ENCODE peak calls at places on chromosomes 5 and 9, in nine cellular contexts. Y, I, U, O, E, T, S, G and L are unnamed samples.

GRCh38 chr5:176187276-176188062 is 50.8 kb upstream of the SIMC1 start:
- DNase-seq in Y (no peak), I (no peak), U (no peak), O (no peak), E (no peak), T (no peak), S (no peak), G (no peak), L (no peak)

GRCh38 chr9:122325124-122325523 is 45.7 kb upstream of the PTGS1 start:
- DNase-seq in Y (peak), I (no peak), U (no peak), O (no peak), E (no peak), T (no peak), S (no peak), G (no peak), L (no peak)

GRCh38 chr5:145943674-145944121 is 7.3 kb downstream of the SH3RF2 start:
- DNase-seq in Y (peak), I (no peak), U (peak), O (no peak), E (no peak), T (peak), S (no peak), G (no peak), L (peak)

GRCh38 chr9:93612796-93613154 is 36.4 kb downstream of the PHF2 start:
- DNase-seq in Y (no peak), I (no peak), U (peak), O (no peak), E (no peak), T (no peak), S (no peak), G (no peak), L (no peak)

GRCh38 chr5:171736976-171737848 is 48.4 kb upstream of the SMIM23 start:
- DNase-seq in Y (no peak), I (no peak), U (no peak), O (no peak), E (no peak), T (no peak), S (peak), G (no peak), L (peak)

GRCh38 chr5:127599321-127599720 is 49.6 kb upstream of the CTXN3 start:
- DNase-seq in Y (no peak), I (no peak), U (no peak), O (no peak), E (no peak), T (no peak), S (no peak), G (no peak), L (no peak)

GRCh38 chr9:33133186-33133585 is 34.0 kb downstream of the B4GALT1 start:
- DNase-seq in Y (peak), I (no peak), U (peak), O (no peak), E (no peak), T (peak), S (no peak), G (no peak), L (peak)

GRCh38 chr5:179870403-179870903 is 11.8 kb upstream of the MRNIP start:
- DNase-seq in Y (no peak), I (no peak), U (peak), O (no peak), E (no peak), T (peak), S (no peak), G (no peak), L (peak)

GRCh38 chr9:18428621-18429020 is 45.3 kb upstream of the ADAMTSL1 start:
- DNase-seq in Y (no peak), I (no peak), U (no peak), O (no peak), E (no peak), T (no peak), S (no peak), G (no peak), L (peak)

GRCh38 chr5:141816598-141817399 is 61.4 kb downstream of the PCDH1 start:
- DNase-seq in Y (no peak), I (no peak), U (no peak), O (no peak), E (no peak), T (no peak), S (no peak), G (no peak), L (no peak)

GRCh38 chr9:121819511-121820231 is 168.2 kb downstream of the DAB2IP start:
- DNase-seq in Y (no peak), I (no peak), U (peak), O (no peak), E (no peak), T (peak), S (peak), G (no peak), L (peak)

GRCh38 chr5:175478384-175479124 is at the start of gene SFXN1:
- DNase-seq in Y (peak), I (no peak), U (peak), O (no peak), E (peak), T (peak), S (no peak), G (peak), L (peak)

GRCh38 chr9:136316896-136317676 is 10.3 kb upstream of the GPSM1 start:
- DNase-seq in Y (no peak), I (no peak), U (no peak), O (no peak), E (no peak), T (no peak), S (no peak), G (no peak), L (no peak)

GRCh38 chr9:38689678-38690077 is 30.3 kb downstream of the FAM240B start:
- DNase-seq in Y (no peak), I (no peak), U (peak), O (peak), E (no peak), T (peak), S (no peak), G (no peak), L (no peak)

GRCh38 chr5:116438979-116439554 is 135.6 kb downstream of the SEMA6A start:
- DNase-seq in Y (no peak), I (no peak), U (no peak), O (no peak), E (no peak), T (no peak), S (no peak), G (no peak), L (no peak)

GRCh38 chr5:59174248-59174844 is 591.5 kb downstream of the RAB3C start:
- DNase-seq in Y (peak), I (no peak), U (peak), O (no peak), E (no peak), T (peak), S (peak), G (peak), L (peak)

GRCh38 chr9:5846080-5846479 is 13.2 kb upstream of the ERMP1 start:
- DNase-seq in Y (no peak), I (no peak), U (no peak), O (no peak), E (no peak), T (no peak), S (no peak), G (no peak), L (no peak)

GRCh38 chr9:35813434-35814105 is 1.3 kb downstream of the HINT2 start:
- DNase-seq in Y (peak), I (no peak), U (peak), O (no peak), E (no peak), T (peak), S (no peak), G (no peak), L (peak)

GRCh38 chr5:163504091-163504931 is 1.1 kb upstream of the MAT2B start:
- DNase-seq in Y (peak), I (no peak), U (no peak), O (peak), E (no peak), T (peak), S (no peak), G (peak), L (peak)

GRCh38 chr5:116097301-116097700 is 12.5 kb downstream of the COMMD10 start:
- DNase-seq in Y (no peak), I (no peak), U (no peak), O (no peak), E (no peak), T (no peak), S (no peak), G (no peak), L (no peak)

GRCh38 chr5:115415143-115415491 is 118.7 kb upstream of the CCDC112 start:
- DNase-seq in Y (no peak), I (no peak), U (no peak), O (no peak), E (no peak), T (peak), S (no peak), G (no peak), L (peak)

GRCh38 chr9:132878695-132879064 is at the start of gene SPACA9:
- DNase-seq in Y (peak), I (no peak), U (peak), O (no peak), E (peak), T (peak), S (no peak), G (no peak), L (peak)

GRCh38 chr5:90598300-90598699 is 39.7 kb downstream of the ADGRV1 start:
- DNase-seq in Y (no peak), I (no peak), U (no peak), O (no peak), E (no peak), T (no peak), S (no peak), G (no peak), L (no peak)

GRCh38 chr5:135565691-135566421 is 12.9 kb downstream of the CXCL14 start:
- DNase-seq in Y (peak), I (no peak), U (peak), O (no peak), E (peak), T (peak), S (no peak), G (peak), L (peak)

GRCh38 chr9:5511476-5511875 is 1.1 kb downstream of the PDCD1LG2 start:
- DNase-seq in Y (no peak), I (no peak), U (peak), O (no peak), E (no peak), T (peak), S (no peak), G (no peak), L (peak)

GRCh38 chr5:156232251-156232869 is 94.6 kb upstream of the SGCD start:
- DNase-seq in Y (no peak), I (no peak), U (no peak), O (no peak), E (no peak), T (no peak), S (no peak), G (no peak), L (no peak)

GRCh38 chr5:157915638-157916037 is 56.7 kb upstream of the CLINT1 start:
- DNase-seq in Y (no peak), I (peak), U (peak), O (peak), E (no peak), T (peak), S (no peak), G (no peak), L (peak)